ENCODE peak calls at places on chromosomes 6 and 20, in seven cellular contexts. Q is fibroblast of pulmonary artery; X is kidney; K is CD8-positive, alpha-beta T cell; J is CD8-positive, alpha-beta memory T cell; L is naive thymus-derived CD4-positive, alpha-beta T cell; O is Jurkat, Clone E6-1. V is an unnamed sample.

GRCh38 chr6:116011096-116011401 is 49.6 kb downstream of the FRK start:
- DNase-seq in Q (no peak), X (no peak), K (no peak), J (no peak), L (no peak), O (no peak), V (no peak)

GRCh38 chr6:90793771-90794170 is 206.9 kb upstream of the MAP3K7 start:
- DNase-seq in Q (no peak), X (no peak), K (no peak), J (no peak), L (no peak), O (no peak), V (no peak)

GRCh38 chr6:142301421-142302391 is at the start of gene ADGRG6:
- DNase-seq in Q (no peak), X (peak), K (peak), J (peak), L (peak), O (no peak), V (peak)

GRCh38 chr6:90000864-90001731 is 106.8 kb downstream of the GJA10 start:
- DNase-seq in Q (no peak), X (no peak), K (no peak), J (no peak), L (no peak), O (no peak), V (no peak)

GRCh38 chr20:41123636-41124035 is 13.7 kb upstream of the PLCG1 start:
- DNase-seq in Q (no peak), X (no peak), K (no peak), J (no peak), L (no peak), O (no peak), V (no peak)

GRCh38 chr6:62345446-62345845 is 59.4 kb upstream of the KHDRBS2 start:
- DNase-seq in Q (no peak), X (no peak), K (no peak), J (no peak), L (no peak), O (no peak), V (no peak)

GRCh38 chr6:119891206-119891605 is 541.6 kb upstream of the MAN1A1 start:
- DNase-seq in Q (no peak), X (no peak), K (no peak), J (no peak), L (no peak), O (no peak), V (no peak)

GRCh38 chr6:1535295-1535694 is 74.4 kb upstream of the FOXC1 start:
- DNase-seq in Q (peak), X (peak), K (peak), J (no peak), L (no peak), O (no peak), V (no peak)

GRCh38 chr6:139586273-139586672 is 211.8 kb upstream of the CITED2 start:
- DNase-seq in Q (no peak), X (no peak), K (no peak), J (no peak), L (no peak), O (no peak), V (no peak)

GRCh38 chr6:85240787-85241186 is 209.1 kb upstream of the NT5E start:
- DNase-seq in Q (no peak), X (no peak), K (no peak), J (no peak), L (no peak), O (no peak), V (no peak)

GRCh38 chr6:116444092-116444491 is 17.1 kb upstream of the CALHM6 start:
- DNase-seq in Q (peak), X (no peak), K (no peak), J (no peak), L (no peak), O (peak), V (peak)

GRCh38 chr6:85459224-85459901 is 9.5 kb downstream of the NT5E start:
- DNase-seq in Q (peak), X (no peak), K (no peak), J (no peak), L (no peak), O (no peak), V (peak)

GRCh38 chr20:35490736-35491181 is 35.4 kb downstream of the CEP250 start:
- DNase-seq in Q (no peak), X (no peak), K (peak), J (peak), L (peak), O (peak), V (no peak)

GRCh38 chr6:50410577-50410976 is 302.7 kb upstream of the TFAP2D start:
- DNase-seq in Q (no peak), X (no peak), K (no peak), J (no peak), L (no peak), O (no peak), V (no peak)

GRCh38 chr6:3755637-3756515 is 4.4 kb upstream of the PXDC1 start:
- DNase-seq in Q (no peak), X (no peak), K (no peak), J (no peak), L (no peak), O (no peak), V (no peak)

GRCh38 chr6:46932526-46932925 is 10.8 kb upstream of the ADGRF5 start:
- DNase-seq in Q (no peak), X (no peak), K (no peak), J (no peak), L (no peak), O (no peak), V (no peak)

GRCh38 chr6:46325561-46326525 is 155.1 kb upstream of the ENPP5 start:
- DNase-seq in Q (peak), X (peak), K (no peak), J (peak), L (no peak), O (peak), V (peak)

GRCh38 chr6:15264902-15265761 is 19.3 kb downstream of the JARID2 start:
- DNase-seq in Q (peak), X (no peak), K (no peak), J (no peak), L (no peak), O (no peak), V (peak)

GRCh38 chr20:17875106-17875980 is 93.3 kb downstream of the SNX5 start:
- DNase-seq in Q (peak), X (peak), K (no peak), J (no peak), L (no peak), O (no peak), V (peak)

GRCh38 chr6:75204959-75205775 is 686 bp downstream of the COL12A1 start:
- DNase-seq in Q (peak), X (peak), K (no peak), J (no peak), L (peak), O (no peak), V (peak)

GRCh38 chr6:27757307-27757706 is 154.9 kb downstream of the OR2B2 start:
- DNase-seq in Q (peak), X (peak), K (peak), J (peak), L (peak), O (peak), V (no peak)

GRCh38 chr20:46358336-46359058 is 47.9 kb downstream of the ELMO2 start:
- DNase-seq in Q (no peak), X (no peak), K (no peak), J (no peak), L (no peak), O (no peak), V (no peak)

GRCh38 chr20:57188576-57189079 is 77.8 kb downstream of the BMP7 start:
- DNase-seq in Q (no peak), X (no peak), K (no peak), J (no peak), L (no peak), O (no peak), V (no peak)

GRCh38 chr20:33554914-33555420 is 65.1 kb downstream of the CBFA2T2 start:
- DNase-seq in Q (peak), X (no peak), K (peak), J (peak), L (peak), O (peak), V (peak)

GRCh38 chr6:108115598-108116058 is 41.1 kb upstream of the OSTM1 start:
- DNase-seq in Q (peak), X (peak), K (no peak), J (no peak), L (no peak), O (no peak), V (peak)

GRCh38 chr20:37501940-37502339 is 19.1 kb upstream of the NNAT start:
- DNase-seq in Q (no peak), X (no peak), K (no peak), J (no peak), L (no peak), O (no peak), V (no peak)

GRCh38 chr6:167990016-167990945 is 7.2 kb upstream of the KIF25 start:
- DNase-seq in Q (no peak), X (no peak), K (no peak), J (no peak), L (no peak), O (no peak), V (no peak)

GRCh38 chr20:57440678-57441509 is 49.7 kb downstream of the RBM38 start:
- DNase-seq in Q (peak), X (peak), K (no peak), J (no peak), L (no peak), O (no peak), V (peak)

GRCh38 chr6:149004664-149005063 is 257.8 kb downstream of the UST start:
- DNase-seq in Q (no peak), X (no peak), K (no peak), J (no peak), L (no peak), O (no peak), V (no peak)

GRCh38 chr6:39843305-39844020 is 51.3 kb downstream of the DAAM2 start:
- DNase-seq in Q (peak), X (no peak), K (no peak), J (no peak), L (no peak), O (no peak), V (no peak)

GRCh38 chr20:4225778-4226177 is 210.4 kb upstream of the RNF24 start:
- DNase-seq in Q (peak), X (no peak), K (no peak), J (no peak), L (no peak), O (no peak), V (peak)

GRCh38 chr20:18388860-18389259 is 78.0 kb downstream of the DZANK1 start:
- DNase-seq in Q (peak), X (no peak), K (no peak), J (no peak), L (no peak), O (no peak), V (peak)

GRCh38 chr6:20234136-20234535 is 21.9 kb upstream of the MBOAT1 start:
- DNase-seq in Q (no peak), X (no peak), K (no peak), J (no peak), L (no peak), O (no peak), V (peak)

GRCh38 chr6:36129889-36130671 is at the start of gene MAPK13:
- DNase-seq in Q (peak), X (no peak), K (no peak), J (no peak), L (peak), O (no peak), V (peak)
- H3K4me3 ChIP-seq in Q (peak), X (peak), K (peak), J (peak), L (peak), O (no peak), V (peak)

GRCh38 chr20:53750827-53751393 is 157.3 kb upstream of the ZNF217 start:
- DNase-seq in Q (peak), X (no peak), K (peak), J (peak), L (no peak), O (peak), V (peak)
- H3K4me3 ChIP-seq in Q (no peak), X (no peak), K (no peak), J (no peak), L (no peak), O (no peak), V (no peak)

GRCh38 chr20:42482808-42483207 is 706.9 kb downstream of the PTPRT start:
- DNase-seq in Q (no peak), X (no peak), K (no peak), J (no peak), L (no peak), O (no peak), V (no peak)

GRCh38 chr20:42484790-42485365 is 704.8 kb downstream of the PTPRT start:
- DNase-seq in Q (no peak), X (no peak), K (no peak), J (no peak), L (no peak), O (no peak), V (no peak)

GRCh38 chr20:42484335-42484734 is 705.4 kb downstream of the PTPRT start:
- DNase-seq in Q (peak), X (no peak), K (no peak), J (no peak), L (no peak), O (no peak), V (no peak)

GRCh38 chr20:42483694-42484303 is 705.9 kb downstream of the PTPRT start:
- DNase-seq in Q (no peak), X (no peak), K (no peak), J (no peak), L (no peak), O (peak), V (no peak)

DNA sequence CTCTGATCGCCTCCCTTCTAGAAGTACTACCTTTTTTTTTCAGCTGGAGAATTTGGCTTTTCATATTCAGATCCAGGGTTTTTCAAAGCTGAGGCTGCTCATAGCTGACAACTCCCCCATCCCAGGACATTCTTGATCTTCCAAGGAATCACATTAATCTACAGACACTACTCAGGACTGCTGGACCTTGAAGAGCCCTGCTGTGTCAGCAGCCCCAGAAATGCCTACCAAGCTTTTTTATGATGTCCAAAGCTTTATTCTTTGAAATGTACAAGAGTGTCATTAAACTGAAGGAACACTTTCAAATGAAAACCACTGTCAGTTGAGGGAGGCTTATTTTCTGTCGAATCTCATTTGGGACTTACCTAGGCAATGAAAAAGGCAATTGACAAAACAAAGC is 704.1 kb downstream of the PTPRT start:
- DNase-seq in Q (no peak), X (no peak), K (no peak), J (no peak), L (no peak), O (no peak), V (no peak)
- H3K4me3 ChIP-seq in Q (no peak), X (no peak), K (no peak), J (no peak), L (no peak), O (no peak), V (no peak)

GRCh38 chr20:50583422-50584150 is 73.4 kb downstream of the PTPN1 start:
- DNase-seq in Q (no peak), X (peak), K (no peak), J (no peak), L (no peak), O (no peak), V (no peak)
- H3K4me3 ChIP-seq in Q (no peak), X (no peak), K (no peak), J (no peak), L (no peak), O (no peak), V (no peak)

GRCh38 chr6:26300828-26301227 is 64.2 kb upstream of the BTN3A2 start:
- DNase-seq in Q (no peak), X (no peak), K (no peak), J (no peak), L (no peak), O (no peak), V (no peak)
- H3K4me3 ChIP-seq in Q (no peak), X (no peak), K (no peak), J (no peak), L (no peak), O (no peak), V (no peak)

GRCh38 chr6:44228433-44228832 is 5.0 kb downstream of the SLC29A1 start:
- DNase-seq in Q (no peak), X (no peak), K (no peak), J (no peak), L (peak), O (no peak), V (no peak)
- H3K4me3 ChIP-seq in Q (no peak), X (no peak), K (no peak), J (no peak), L (no peak), O (no peak), V (no peak)

GRCh38 chr6:87291879-87292278 is 30.5 kb upstream of the SMIM8 start:
- DNase-seq in Q (no peak), X (no peak), K (no peak), J (no peak), L (no peak), O (no peak), V (no peak)

GRCh38 chr6:87297115-87297514 is 25.3 kb upstream of the SMIM8 start:
- DNase-seq in Q (no peak), X (no peak), K (no peak), J (no peak), L (no peak), O (no peak), V (no peak)

GRCh38 chr6:87289571-87289970 is 32.8 kb upstream of the SMIM8 start:
- DNase-seq in Q (no peak), X (no peak), K (no peak), J (no peak), L (no peak), O (no peak), V (no peak)

GRCh38 chr6:87293526-87293925 is 28.9 kb upstream of the SMIM8 start:
- DNase-seq in Q (no peak), X (no peak), K (no peak), J (no peak), L (no peak), O (no peak), V (no peak)
- H3K4me3 ChIP-seq in Q (no peak), X (no peak), K (no peak), J (no peak), L (no peak), O (no peak), V (no peak)